ENCODE peak calls at places on chromosomes 2 and 18, in four cellular contexts. S, B, C and E are unnamed samples.

GRCh38 chr18:8480506-8481328 is 128.5 kb upstream of the RAB12 start:
- DNase-seq in S (no peak), B (peak), C (peak), E (no peak)

GRCh38 chr2:15076668-15077067 is 444.2 kb downstream of the LRATD1 start:
- DNase-seq in S (no peak), B (no peak), C (no peak), E (no peak)

GRCh38 chr2:124755386-124755785 is 730.3 kb downstream of the CNTNAP5 start:
- DNase-seq in S (no peak), B (no peak), C (no peak), E (no peak)

GRCh38 chr2:197179744-197180498 is 130.7 kb downstream of the ANKRD44 start:
- DNase-seq in S (no peak), B (peak), C (no peak), E (no peak)

GRCh38 chr18:31070206-31070605 is 27.7 kb upstream of the DSC3 start:
- DNase-seq in S (no peak), B (peak), C (no peak), E (no peak)

GRCh38 chr2:240964221-240964853 is 34.1 kb upstream of the SNED1 start:
- DNase-seq in S (peak), B (no peak), C (no peak), E (no peak)

GRCh38 chr2:239589270-239589825 is 188.5 kb upstream of the HDAC4 start:
- DNase-seq in S (no peak), B (no peak), C (no peak), E (no peak)

GRCh38 chr2:230170532-230170931 is 49.3 kb downstream of the SP110 start:
- DNase-seq in S (no peak), B (no peak), C (peak), E (no peak)

GRCh38 chr2:237667891-237668290 is 40.5 kb downstream of the LRRFIP1 start:
- DNase-seq in S (no peak), B (no peak), C (no peak), E (no peak)

GRCh38 chr2:25098558-25099486 is 56.9 kb downstream of the EFR3B start:
- DNase-seq in S (no peak), B (no peak), C (peak), E (no peak)

GRCh38 chr2:96542357-96542977 is 5.9 kb downstream of the ARID5A start:
- DNase-seq in S (no peak), B (no peak), C (no peak), E (no peak)

GRCh38 chr18:7645756-7646155 is 78.6 kb downstream of the PTPRM start:
- DNase-seq in S (no peak), B (no peak), C (no peak), E (no peak)

GRCh38 chr2:229869226-229869625 is 52.6 kb downstream of the TRIP12 start:
- DNase-seq in S (no peak), B (no peak), C (no peak), E (no peak)

GRCh38 chr2:129763190-129763846 is 216.1 kb upstream of the RAB6C start:
- DNase-seq in S (no peak), B (no peak), C (no peak), E (no peak)

GRCh38 chr18:59767732-59768131 is 70.5 kb upstream of the CCBE1 start:
- DNase-seq in S (no peak), B (peak), C (no peak), E (no peak)

GRCh38 chr2:146527166-146527565 is 1317.7 kb upstream of the ACVR2A start:
- DNase-seq in S (no peak), B (peak), C (no peak), E (no peak)